ENCODE peak calls at places on chromosomes 4 and X, in six cellular contexts. V is SK-N-SH, Z is GM23338, S is A549, P is HCT116, F is Panc1. X is an unnamed sample.

GRCh38 chr4:81214518-81215218 is 354 bp downstream of the PRKG2 start:
- DNase-seq in V (peak; percentile 11), Z (peak; percentile 78), S (no peak), P (no peak), F (no peak), X (no peak)

GRCh38 chrX:149518236-149518635 is 13.1 kb upstream of the IDS start:
- DNase-seq in V (no peak), Z (no peak), S (no peak), P (no peak), F (no peak), X (no peak)

GRCh38 chrX:132413459-132413858 is 75.4 kb downstream of the MBNL3 start:
- DNase-seq in V (no peak), Z (peak; percentile 81), S (no peak), P (peak; percentile 32), F (no peak), X (no peak)

GRCh38 chr4:90537491-90537890 is 410.3 kb downstream of the CCSER1 start:
- DNase-seq in V (no peak), Z (peak; percentile 18), S (no peak), P (no peak), F (no peak), X (no peak)

GRCh38 chrX:108312011-108312410 is 126.2 kb downstream of the COL4A6 start:
- DNase-seq in V (no peak), Z (no peak), S (no peak), P (no peak), F (no peak), X (no peak)

GRCh38 chr4:86306816-86307215 is 53.0 kb downstream of the MAPK10 start:
- DNase-seq in V (no peak), Z (no peak), S (no peak), P (no peak), F (no peak), X (no peak)

GRCh38 chrX:40105791-40106676 is 8.3 kb upstream of the BCOR start:
- DNase-seq in V (peak; percentile 76), Z (peak; percentile 76), S (peak; percentile 38), P (no peak), F (no peak), X (no peak)

GRCh38 chr4:98527528-98527927 is 130.9 kb downstream of the TSPAN5 start:
- DNase-seq in V (no peak), Z (no peak), S (no peak), P (no peak), F (no peak), X (no peak)

GRCh38 chr4:21469438-21470032 is 479.0 kb downstream of the KCNIP4 start:
- DNase-seq in V (peak; percentile 20), Z (peak; percentile 51), S (peak; percentile 0), P (no peak), F (peak; percentile 7), X (no peak)

GRCh38 chrX:10755477-10756334 is 135.3 kb upstream of the MID1 start:
- DNase-seq in V (no peak), Z (peak; percentile 89), S (peak; percentile 39), P (no peak), F (no peak), X (peak; percentile 40)

GRCh38 chr4:184400375-184400870 is 73.9 kb downstream of the IRF2 start:
- DNase-seq in V (no peak), Z (no peak), S (no peak), P (no peak), F (peak; percentile 60), X (no peak)

GRCh38 chr4:182825786-182826185 is 91.4 kb downstream of the DCTD start:
- DNase-seq in V (no peak), Z (no peak), S (no peak), P (no peak), F (no peak), X (no peak)

GRCh38 chr4:57053508-57053907 is 56.7 kb downstream of the IGFBP7 start:
- DNase-seq in V (no peak), Z (no peak), S (no peak), P (no peak), F (no peak), X (no peak)

GRCh38 chr4:57059890-57060716 is 50.1 kb downstream of the IGFBP7 start:
- DNase-seq in V (no peak), Z (no peak), S (no peak), P (no peak), F (no peak), X (no peak)

GRCh38 chr4:57051524-57051923 is 58.7 kb downstream of the IGFBP7 start:
- DNase-seq in V (no peak), Z (no peak), S (no peak), P (no peak), F (no peak), X (no peak)

GRCh38 chr4:57051100-57051499 is 59.1 kb downstream of the IGFBP7 start:
- DNase-seq in V (no peak), Z (no peak), S (no peak), P (no peak), F (no peak), X (no peak)

DNA sequence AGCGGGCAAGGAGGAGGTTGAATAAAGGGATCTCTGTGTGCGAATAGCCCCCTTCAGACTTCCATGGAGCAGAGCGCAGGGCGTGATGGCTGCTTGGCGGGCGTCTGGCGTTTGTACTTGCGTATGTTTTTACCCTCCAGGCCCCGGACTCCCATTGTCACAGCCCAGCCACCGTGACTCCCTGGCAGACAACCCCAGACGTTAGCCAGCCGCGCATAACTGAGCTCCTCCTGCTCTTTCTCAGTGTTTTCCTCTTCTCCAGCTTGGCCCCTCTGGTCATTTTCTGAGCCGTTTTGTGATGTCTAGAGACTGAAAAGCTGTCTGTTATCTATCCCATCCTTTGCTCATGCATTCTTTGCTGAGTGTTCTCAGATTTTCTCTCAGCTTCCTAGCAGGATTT is 54.3 kb downstream of the IGFBP7 start:
- DNase-seq in V (peak; percentile 64), Z (no peak), S (no peak), P (no peak), F (no peak), X (no peak)
- TF ChIP-seq REST in V (no peak), Z (no peak), S (no peak), P (no peak), F (no peak), X (no peak)

GRCh38 chr4:169120624-169121023 is 110.6 kb upstream of the CBR4 start:
- DNase-seq in V (no peak), Z (no peak), S (no peak), P (no peak), F (no peak), X (no peak)
- H3K27ac ChIP-seq in V (peak overlapping the region; percentile 97), Z (no peak overlapping the region), S (no peak overlapping the region), P (no peak overlapping the region), F (no peak overlapping the region), X (no peak overlapping the region)

GRCh38 chr4:159401791-159402380 is 299.0 kb downstream of the RAPGEF2 start:
- DNase-seq in V (no peak), Z (no peak), S (no peak), P (no peak), F (no peak), X (no peak)

GRCh38 chr4:159398236-159398638 is 295.4 kb downstream of the RAPGEF2 start:
- DNase-seq in V (no peak), Z (no peak), S (no peak), P (no peak), F (no peak), X (peak; percentile 7)

GRCh38 chr4:159395693-159396092 is 292.8 kb downstream of the RAPGEF2 start:
- DNase-seq in V (no peak), Z (no peak), S (no peak), P (no peak), F (no peak), X (no peak)

GRCh38 chr4:159396151-159396550 is 293.3 kb downstream of the RAPGEF2 start:
- DNase-seq in V (no peak), Z (no peak), S (no peak), P (no peak), F (no peak), X (no peak)

GRCh38 chr4:159400782-159401712 is 298.2 kb downstream of the RAPGEF2 start:
- DNase-seq in V (no peak), Z (no peak), S (no peak), P (no peak), F (no peak), X (no peak)
- TF ChIP-seq REST in V (no peak), Z (no peak), S (no peak), P (no peak), F (no peak), X (no peak)

GRCh38 chr4:128385683-128386304 is 98.2 kb upstream of the PGRMC2 start:
- DNase-seq in V (no peak), Z (peak; percentile 54), S (peak; percentile 21), P (no peak), F (no peak), X (no peak)
- H3K27ac ChIP-seq in V (peak overlapping the region; percentile 86), Z (no peak overlapping the region), S (peak overlapping the region; percentile 87), P (no peak overlapping the region), F (peak overlapping the region; percentile 74), X (peak overlapping the region; percentile 47)

GRCh38 chrX:143296521-143296920 is 220.8 kb downstream of the SPANXN3 start:
- DNase-seq in V (no peak), Z (no peak), S (no peak), P (no peak), F (no peak), X (no peak)
- TF ChIP-seq REST in V (no peak), Z (no peak), S (no peak), P (no peak), F (no peak), X (no peak)

GRCh38 chr4:3471098-3471760 is 8.1 kb downstream of the DOK7 start:
- DNase-seq in V (no peak), Z (no peak), S (no peak), P (no peak), F (no peak), X (no peak)

GRCh38 chr4:3471886-3472285 is 8.8 kb downstream of the DOK7 start:
- DNase-seq in V (no peak), Z (no peak), S (no peak), P (no peak), F (no peak), X (no peak)

GRCh38 chr4:3469386-3470243 is 6.5 kb downstream of the DOK7 start:
- DNase-seq in V (no peak), Z (no peak), S (no peak), P (no peak), F (no peak), X (no peak)

GRCh38 chr4:3468804-3469203 is 5.7 kb downstream of the DOK7 start:
- DNase-seq in V (no peak), Z (no peak), S (no peak), P (no peak), F (no peak), X (no peak)

GRCh38 chr4:3470244-3471097 is 7.4 kb downstream of the DOK7 start:
- DNase-seq in V (no peak), Z (no peak), S (no peak), P (no peak), F (no peak), X (no peak)
- H3K27ac ChIP-seq in V (no peak overlapping the region), Z (no peak overlapping the region), S (no peak overlapping the region), P (no peak overlapping the region), F (no peak overlapping the region), X (no peak overlapping the region)

GRCh38 chr4:153205757-153206156 is 1.5 kb downstream of the TRIM2 start:
- DNase-seq in V (no peak), Z (peak; percentile 64), S (no peak), P (peak; percentile 92), F (no peak), X (no peak)
- TF ChIP-seq REST in V (no peak), Z (no peak), S (no peak), P (no peak), F (no peak), X (no peak)

X was measured in HL-60.